ENCODE peak calls at places on chromosomes 4 and X, in nine cellular contexts. One of them, this sample, is unnamed.
A peak's percentile ranks its signal among the peaks of the same experiment; 100 is the strongest.

GRCh38 chr4:129561886-129562285 is 465.9 kb downstream of the C4orf33 start:
- DNase-seq in mucosa of descending colon: no peak
- DNase-seq in MG63: no peak
- DNase-seq in kidney epithelial cell: no peak
- DNase-seq in fibroblast of lung: peak; percentile 52
- DNase-seq in mesendoderm: no peak
- DNase-seq in psoas muscle: no peak
- DNase-seq in WERI-Rb-1: no peak
- DNase-seq in upper lobe of left lung: no peak
- DNase-seq in this sample: no peak

GRCh38 chr4:168514249-168514852 is 17.5 kb downstream of the PALLD start:
- DNase-seq in mesendoderm: peak; percentile 17
- DNase-seq in fibroblast of lung: peak; percentile 29
- DNase-seq in psoas muscle: no peak
- DNase-seq in MG63: no peak
- DNase-seq in kidney epithelial cell: no peak
- DNase-seq in mucosa of descending colon: no peak
- DNase-seq in WERI-Rb-1: no peak
- DNase-seq in upper lobe of left lung: no peak
- DNase-seq in this sample: no peak

GRCh38 chr4:10456270-10457254 is 664 bp downstream of the ZNF518B start:
- DNase-seq in kidney epithelial cell: no peak
- DNase-seq in psoas muscle: peak; percentile 55
- DNase-seq in mesendoderm: peak; percentile 76
- DNase-seq in WERI-Rb-1: peak; percentile 31
- DNase-seq in MG63: peak; percentile 57
- DNase-seq in fibroblast of lung: peak; percentile 70
- DNase-seq in mucosa of descending colon: peak; percentile 71
- DNase-seq in upper lobe of left lung: peak; percentile 33
- DNase-seq in this sample: peak; percentile 50

GRCh38 chr4:167232805-167233522 is 1.3 kb downstream of the SPOCK3 start:
- DNase-seq in psoas muscle: no peak
- DNase-seq in upper lobe of left lung: no peak
- DNase-seq in MG63: no peak
- DNase-seq in kidney epithelial cell: no peak
- DNase-seq in fibroblast of lung: no peak
- DNase-seq in WERI-Rb-1: no peak
- DNase-seq in mucosa of descending colon: no peak
- DNase-seq in mesendoderm: peak; percentile 16
- DNase-seq in this sample: no peak

GRCh38 chr4:17811078-17811603 is 362 bp downstream of the NCAPG start:
- DNase-seq in fibroblast of lung: peak; percentile 23
- DNase-seq in psoas muscle: peak; percentile 16
- DNase-seq in kidney epithelial cell: no peak
- DNase-seq in WERI-Rb-1: peak; percentile 42
- DNase-seq in upper lobe of left lung: no peak
- DNase-seq in MG63: peak; percentile 27
- DNase-seq in mucosa of descending colon: no peak
- DNase-seq in mesendoderm: no peak
- DNase-seq in this sample: no peak

GRCh38 chrX:109475174-109475891 is 6.6 kb downstream of the GUCY2F start:
- DNase-seq in kidney epithelial cell: no peak
- DNase-seq in mesendoderm: peak; percentile 91
- DNase-seq in WERI-Rb-1: peak; percentile 26
- DNase-seq in psoas muscle: no peak
- DNase-seq in fibroblast of lung: peak; percentile 39
- DNase-seq in mucosa of descending colon: peak; percentile 14
- DNase-seq in MG63: peak; percentile 25
- DNase-seq in upper lobe of left lung: peak; percentile 22
- DNase-seq in this sample: no peak

GRCh38 chrX:134406230-134406794 is 53.7 kb upstream of the HPRT1 start:
- DNase-seq in WERI-Rb-1: no peak
- DNase-seq in kidney epithelial cell: no peak
- DNase-seq in MG63: no peak
- DNase-seq in upper lobe of left lung: no peak
- DNase-seq in fibroblast of lung: no peak
- DNase-seq in mucosa of descending colon: no peak
- DNase-seq in psoas muscle: no peak
- DNase-seq in mesendoderm: peak; percentile 56
- DNase-seq in this sample: no peak

GRCh38 chr4:6476893-6477292 is 4.5 kb upstream of the PPP2R2C start:
- DNase-seq in WERI-Rb-1: no peak
- DNase-seq in mesendoderm: no peak
- DNase-seq in mucosa of descending colon: no peak
- DNase-seq in fibroblast of lung: no peak
- DNase-seq in upper lobe of left lung: no peak
- DNase-seq in psoas muscle: no peak
- DNase-seq in kidney epithelial cell: no peak
- DNase-seq in MG63: no peak
- DNase-seq in this sample: no peak

GRCh38 chr4:83643036-83643435 is 107.1 kb downstream of the GPAT3 start:
- DNase-seq in mucosa of descending colon: no peak
- DNase-seq in upper lobe of left lung: no peak
- DNase-seq in mesendoderm: no peak
- DNase-seq in WERI-Rb-1: no peak
- DNase-seq in kidney epithelial cell: no peak
- DNase-seq in fibroblast of lung: no peak
- DNase-seq in psoas muscle: no peak
- DNase-seq in MG63: no peak
- DNase-seq in this sample: no peak

GRCh38 chr4:28073860-28074555 is 1213.4 kb downstream of the STIM2 start:
- DNase-seq in upper lobe of left lung: no peak
- DNase-seq in mucosa of descending colon: no peak
- DNase-seq in fibroblast of lung: no peak
- DNase-seq in psoas muscle: no peak
- DNase-seq in mesendoderm: peak; percentile 46
- DNase-seq in MG63: no peak
- DNase-seq in WERI-Rb-1: no peak
- DNase-seq in kidney epithelial cell: no peak
- DNase-seq in this sample: no peak

GRCh38 chr4:48290146-48290772 is 20.6 kb upstream of the TEC start:
- DNase-seq in kidney epithelial cell: no peak
- DNase-seq in mesendoderm: peak; percentile 20
- DNase-seq in fibroblast of lung: no peak
- DNase-seq in mucosa of descending colon: no peak
- DNase-seq in WERI-Rb-1: peak; percentile 23
- DNase-seq in psoas muscle: no peak
- DNase-seq in MG63: no peak
- DNase-seq in upper lobe of left lung: peak; percentile 29
- DNase-seq in this sample: no peak

GRCh38 chrX:37476571-37477188 is 94.8 kb upstream of the LANCL3 start:
- DNase-seq in mesendoderm: no peak
- DNase-seq in kidney epithelial cell: no peak
- DNase-seq in psoas muscle: no peak
- DNase-seq in WERI-Rb-1: no peak
- DNase-seq in fibroblast of lung: no peak
- DNase-seq in mucosa of descending colon: no peak
- DNase-seq in MG63: no peak
- DNase-seq in upper lobe of left lung: no peak
- DNase-seq in this sample: no peak

GRCh38 chr4:4923208-4923607 is 63.7 kb downstream of the MSX1 start:
- DNase-seq in psoas muscle: no peak
- DNase-seq in MG63: no peak
- DNase-seq in WERI-Rb-1: no peak
- DNase-seq in upper lobe of left lung: no peak
- DNase-seq in mesendoderm: peak; percentile 28
- DNase-seq in fibroblast of lung: no peak
- DNase-seq in mucosa of descending colon: no peak
- DNase-seq in kidney epithelial cell: no peak
- DNase-seq in this sample: no peak

GRCh38 chrX:121010218-121010617 is 24.7 kb upstream of the CT47A1 start:
- DNase-seq in psoas muscle: no peak
- DNase-seq in WERI-Rb-1: no peak
- DNase-seq in kidney epithelial cell: no peak
- DNase-seq in mesendoderm: no peak
- DNase-seq in upper lobe of left lung: no peak
- DNase-seq in fibroblast of lung: peak; percentile 3
- DNase-seq in MG63: no peak
- DNase-seq in mucosa of descending colon: no peak
- DNase-seq in this sample: no peak

GRCh38 chr4:100778431-100778830 is 260.6 kb upstream of the EMCN start:
- DNase-seq in upper lobe of left lung: no peak
- DNase-seq in mucosa of descending colon: no peak
- DNase-seq in MG63: no peak
- DNase-seq in mesendoderm: no peak
- DNase-seq in WERI-Rb-1: no peak
- DNase-seq in kidney epithelial cell: no peak
- DNase-seq in psoas muscle: no peak
- DNase-seq in fibroblast of lung: no peak
- DNase-seq in this sample: no peak

DNA sequence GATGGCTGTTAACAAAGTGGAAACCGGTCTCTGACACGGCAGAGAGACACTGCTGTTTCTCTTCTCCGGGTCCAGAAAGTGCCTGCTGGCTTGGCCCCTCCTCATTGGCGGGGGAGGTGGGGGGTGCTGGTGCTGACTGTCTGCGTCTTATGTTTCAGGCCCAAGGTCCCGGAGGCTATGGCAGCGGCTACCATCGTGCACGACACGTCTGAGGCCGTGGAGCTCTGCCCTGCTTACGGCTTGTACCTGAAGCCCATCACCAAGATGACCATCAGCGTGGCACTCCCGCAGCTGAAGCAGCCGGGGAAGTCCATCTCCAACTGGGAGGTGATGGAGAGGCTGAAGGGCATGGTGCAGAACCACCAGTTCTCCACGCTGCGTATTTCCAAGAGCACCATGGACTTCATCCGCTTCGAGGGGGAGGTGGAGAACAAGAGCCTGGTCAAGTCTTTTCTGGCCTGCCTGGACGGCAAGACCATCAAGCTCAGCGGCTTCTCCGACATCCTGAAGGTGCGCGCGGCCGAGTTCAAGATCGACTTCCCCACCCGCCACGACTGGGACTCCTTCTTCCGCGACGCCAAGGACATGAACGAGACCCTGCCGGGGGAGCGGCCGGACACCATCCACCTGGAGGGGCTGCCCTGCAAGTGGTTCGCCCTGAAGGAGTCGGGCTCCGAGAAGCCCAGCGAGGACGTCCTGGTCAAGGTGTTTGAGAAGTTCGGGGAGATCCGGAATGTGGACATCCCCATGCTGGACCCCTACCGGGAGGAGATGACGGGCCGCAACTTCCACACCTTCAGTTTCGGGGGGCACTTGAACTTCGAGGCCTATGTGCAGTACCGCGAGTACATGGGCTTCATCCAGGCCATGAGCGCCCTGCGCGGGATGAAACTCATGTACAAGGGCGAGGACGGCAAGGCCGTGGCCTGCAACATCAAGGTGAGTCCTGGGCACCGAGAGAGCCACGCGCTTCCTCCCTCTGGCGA is 2.2 kb downstream of the AKAP17A start:
- DNase-seq in fibroblast of lung: no peak
- DNase-seq in MG63: no peak
- DNase-seq in upper lobe of left lung: no peak
- DNase-seq in kidney epithelial cell: no peak
- DNase-seq in WERI-Rb-1: no peak
- DNase-seq in psoas muscle: no peak
- DNase-seq in mucosa of descending colon: no peak
- DNase-seq in mesendoderm: no peak
- DNase-seq in this sample: no peak
- H3K36me3 ChIP-seq in fibroblast of lung: peaks cover 28% of the 10 kb centered on the region
- H3K36me3 ChIP-seq in MG63: peaks cover 64% of the 10 kb centered on the region
- H3K36me3 ChIP-seq in upper lobe of left lung: peaks cover 53% of the 10 kb centered on the region
- H3K36me3 ChIP-seq in kidney epithelial cell: peaks cover 4% of the 10 kb centered on the region
- H3K36me3 ChIP-seq in WERI-Rb-1: peaks cover 47% of the 10 kb centered on the region
- H3K36me3 ChIP-seq in psoas muscle: peaks cover 52% of the 10 kb centered on the region
- H3K36me3 ChIP-seq in mucosa of descending colon: peaks cover 5% of the 10 kb centered on the region
- H3K36me3 ChIP-seq in mesendoderm: peaks cover 13% of the 10 kb centered on the region
- H3K36me3 ChIP-seq in this sample: peaks cover 45% of the 10 kb centered on the region

GRCh38 chr4:118732591-118733330 is 47.6 kb downstream of the METTL14 start:
- DNase-seq in mesendoderm: no peak
- DNase-seq in fibroblast of lung: peak; percentile 68
- DNase-seq in MG63: no peak
- DNase-seq in kidney epithelial cell: no peak
- DNase-seq in WERI-Rb-1: no peak
- DNase-seq in mucosa of descending colon: no peak
- DNase-seq in psoas muscle: no peak
- DNase-seq in upper lobe of left lung: no peak
- DNase-seq in this sample: no peak
- H3K36me3 ChIP-seq in mesendoderm: peaks cover 2% of the 10 kb centered on the region
- H3K36me3 ChIP-seq in fibroblast of lung: peaks cover 20% of the 10 kb centered on the region
- H3K36me3 ChIP-seq in MG63: peaks cover 49% of the 10 kb centered on the region
- H3K36me3 ChIP-seq in kidney epithelial cell: no peaks in the 10 kb centered on the region
- H3K36me3 ChIP-seq in WERI-Rb-1: peaks cover 16% of the 10 kb centered on the region
- H3K36me3 ChIP-seq in mucosa of descending colon: no peaks in the 10 kb centered on the region
- H3K36me3 ChIP-seq in psoas muscle: peaks cover 93% of the 10 kb centered on the region
- H3K36me3 ChIP-seq in upper lobe of left lung: peaks cover 55% of the 10 kb centered on the region
- H3K36me3 ChIP-seq in this sample: peaks cover 74% of the 10 kb centered on the region

GRCh38 chr4:763191-763810 is 57.7 kb downstream of the PCGF3 start:
- DNase-seq in mucosa of descending colon: no peak
- DNase-seq in WERI-Rb-1: no peak
- DNase-seq in psoas muscle: peak; percentile 13
- DNase-seq in kidney epithelial cell: no peak
- DNase-seq in fibroblast of lung: no peak
- DNase-seq in MG63: no peak
- DNase-seq in upper lobe of left lung: no peak
- DNase-seq in mesendoderm: no peak
- DNase-seq in this sample: no peak

GRCh38 chr4:761086-761485 is 55.5 kb downstream of the PCGF3 start:
- DNase-seq in MG63: no peak
- DNase-seq in mucosa of descending colon: no peak
- DNase-seq in fibroblast of lung: no peak
- DNase-seq in upper lobe of left lung: no peak
- DNase-seq in WERI-Rb-1: no peak
- DNase-seq in psoas muscle: no peak
- DNase-seq in kidney epithelial cell: no peak
- DNase-seq in mesendoderm: no peak
- DNase-seq in this sample: no peak

GRCh38 chr4:761739-762138 is 56.1 kb downstream of the PCGF3 start:
- DNase-seq in kidney epithelial cell: no peak
- DNase-seq in mesendoderm: no peak
- DNase-seq in MG63: no peak
- DNase-seq in WERI-Rb-1: no peak
- DNase-seq in upper lobe of left lung: no peak
- DNase-seq in fibroblast of lung: no peak
- DNase-seq in mucosa of descending colon: no peak
- DNase-seq in psoas muscle: no peak
- DNase-seq in this sample: no peak

GRCh38 chr4:763922-764321 is 58.3 kb downstream of the PCGF3 start:
- DNase-seq in fibroblast of lung: no peak
- DNase-seq in upper lobe of left lung: no peak
- DNase-seq in kidney epithelial cell: no peak
- DNase-seq in WERI-Rb-1: no peak
- DNase-seq in mesendoderm: no peak
- DNase-seq in mucosa of descending colon: no peak
- DNase-seq in MG63: no peak
- DNase-seq in psoas muscle: peak; percentile 16
- DNase-seq in this sample: peak; percentile 53

GRCh38 chr4:762211-763190 is 56.9 kb downstream of the PCGF3 start:
- DNase-seq in psoas muscle: peak; percentile 8
- DNase-seq in mucosa of descending colon: no peak
- DNase-seq in fibroblast of lung: peak; percentile 31
- DNase-seq in MG63: no peak
- DNase-seq in WERI-Rb-1: peak; percentile 56
- DNase-seq in mesendoderm: no peak
- DNase-seq in upper lobe of left lung: no peak
- DNase-seq in kidney epithelial cell: no peak
- DNase-seq in this sample: peak; percentile 53
- H3K36me3 ChIP-seq in psoas muscle: peaks cover 58% of the 10 kb centered on the region
- H3K36me3 ChIP-seq in mucosa of descending colon: no peaks in the 10 kb centered on the region
- H3K36me3 ChIP-seq in fibroblast of lung: peaks cover 29% of the 10 kb centered on the region
- H3K36me3 ChIP-seq in MG63: peaks cover 12% of the 10 kb centered on the region
- H3K36me3 ChIP-seq in WERI-Rb-1: peaks cover 75% of the 10 kb centered on the region
- H3K36me3 ChIP-seq in mesendoderm: peaks cover 12% of the 10 kb centered on the region
- H3K36me3 ChIP-seq in upper lobe of left lung: peaks cover 60% of the 10 kb centered on the region
- H3K36me3 ChIP-seq in kidney epithelial cell: peaks cover 5% of the 10 kb centered on the region
- H3K36me3 ChIP-seq in this sample: no peaks in the 10 kb centered on the region

GRCh38 chrX:70332600-70332999 is 42.7 kb downstream of the KIF4A start:
- DNase-seq in WERI-Rb-1: no peak
- DNase-seq in fibroblast of lung: no peak
- DNase-seq in psoas muscle: no peak
- DNase-seq in mucosa of descending colon: no peak
- DNase-seq in MG63: no peak
- DNase-seq in upper lobe of left lung: no peak
- DNase-seq in mesendoderm: peak; percentile 10
- DNase-seq in kidney epithelial cell: no peak
- DNase-seq in this sample: no peak
- H3K36me3 ChIP-seq in WERI-Rb-1: peaks cover 17% of the 10 kb centered on the region
- H3K36me3 ChIP-seq in fibroblast of lung: no peaks in the 10 kb centered on the region
- H3K36me3 ChIP-seq in psoas muscle: no peaks in the 10 kb centered on the region
- H3K36me3 ChIP-seq in mucosa of descending colon: no peaks in the 10 kb centered on the region
- H3K36me3 ChIP-seq in MG63: peaks cover 11% of the 10 kb centered on the region
- H3K36me3 ChIP-seq in upper lobe of left lung: no peaks in the 10 kb centered on the region
- H3K36me3 ChIP-seq in mesendoderm: no peaks in the 10 kb centered on the region
- H3K36me3 ChIP-seq in kidney epithelial cell: no peaks in the 10 kb centered on the region
- H3K36me3 ChIP-seq in this sample: no peaks in the 10 kb centered on the region